ENCODE peak calls at places on chromosomes 13 and 19, in four cellular contexts. P, Q, E and V are unnamed samples.

GRCh38 chr13:110684388-110685056 is 21.4 kb downstream of the CARS2 start:
- DNase-seq in Q (no peak), P (peak; percentile 7), E (no peak), V (no peak)

GRCh38 chr13:71879129-71879535 is 12.1 kb upstream of the DACH1 start:
- DNase-seq in E (peak; percentile 22), P (peak; percentile 29), Q (peak; percentile 18), V (peak; percentile 5)

GRCh38 chr13:108227651-108228272 is 9.6 kb downstream of the ABHD13 start:
- DNase-seq in E (peak; percentile 17), P (peak; percentile 68), Q (peak; percentile 29), V (peak; percentile 32)

GRCh38 chr19:13962738-13963602 is 10.7 kb downstream of the DCAF15 start:
- DNase-seq in E (no peak), P (peak; percentile 36), Q (no peak), V (no peak)

GRCh38 chr19:5001547-5002131 is 32.7 kb downstream of the KDM4B start:
- DNase-seq in P (peak; percentile 88), Q (no peak), E (peak; percentile 58), V (peak; percentile 44)

GRCh38 chr13:112764864-112765561 is 75.2 kb downstream of the ATP11A start:
- DNase-seq in P (no peak), E (no peak), Q (no peak), V (no peak)

GRCh38 chr19:57192064-57192395 is 730 bp downstream of the ZNF264 start:
- DNase-seq in E (no peak), P (peak; percentile 11), Q (peak; percentile 3), V (peak; percentile 18)

GRCh38 chr13:59038824-59039223 is 1124.9 kb downstream of the DIAPH3 start:
- DNase-seq in E (no peak), P (peak; percentile 2), Q (no peak), V (no peak)

GRCh38 chr13:108676620-108677019 is 47.2 kb downstream of the MYO16 start:
- DNase-seq in Q (no peak), E (no peak), P (no peak), V (no peak)

GRCh38 chr19:42091300-42092266 is 15.6 kb downstream of the ZNF574 start:
- DNase-seq in Q (no peak), P (peak; percentile 87), E (no peak), V (no peak)

GRCh38 chr19:44548736-44549135 is 19.3 kb upstream of the CEACAM20 start:
- DNase-seq in E (no peak), P (no peak), Q (no peak), V (no peak)

GRCh38 chr13:38309397-38309796 is 40.3 kb upstream of the UFM1 start:
- DNase-seq in P (no peak), E (no peak), Q (no peak), V (no peak)

GRCh38 chr13:42011601-42012401 is 36.6 kb upstream of the DGKH start:
- DNase-seq in Q (no peak), E (no peak), P (no peak), V (no peak)

GRCh38 chr13:50587122-50587521 is 256.4 kb downstream of the DLEU7 start:
- DNase-seq in Q (no peak), E (no peak), P (no peak), V (no peak)

GRCh38 chr13:44918323-44919102 is 70.8 kb downstream of the NUFIP1 start:
- DNase-seq in P (peak; percentile 99), Q (peak; percentile 89), E (peak; percentile 81), V (peak; percentile 88)

GRCh38 chr13:27229642-27230041 is 21.7 kb upstream of the RPL21 start:
- DNase-seq in Q (no peak), P (no peak), E (no peak), V (no peak)
- TF ChIP-seq CTCF in Q (no peak), P (no peak), E (no peak), V (no peak)

GRCh38 chr19:10855879-10856522 is 7.8 kb downstream of the C19orf38 start:
- DNase-seq in Q (peak; percentile 25), E (no peak), P (no peak), V (peak; percentile 53)
- TF ChIP-seq CTCF in Q (peak; percentile 48), E (peak; percentile 27), P (peak; percentile 37), V (peak; percentile 64)

GRCh38 chr19:55407625-55408319 is at the start of gene UBE2S:
- DNase-seq in E (peak; percentile 98), P (peak; percentile 100), Q (peak; percentile 97), V (peak; percentile 98)
- TF ChIP-seq CTCF in E (no peak), P (no peak), Q (no peak), V (no peak)

GRCh38 chr13:82118589-82118988 is 1763.7 kb downstream of the SLITRK1 start:
- DNase-seq in P (no peak), Q (no peak), E (no peak), V (no peak)
- TF ChIP-seq CTCF in P (no peak), Q (no peak), E (no peak), V (no peak)

DNA sequence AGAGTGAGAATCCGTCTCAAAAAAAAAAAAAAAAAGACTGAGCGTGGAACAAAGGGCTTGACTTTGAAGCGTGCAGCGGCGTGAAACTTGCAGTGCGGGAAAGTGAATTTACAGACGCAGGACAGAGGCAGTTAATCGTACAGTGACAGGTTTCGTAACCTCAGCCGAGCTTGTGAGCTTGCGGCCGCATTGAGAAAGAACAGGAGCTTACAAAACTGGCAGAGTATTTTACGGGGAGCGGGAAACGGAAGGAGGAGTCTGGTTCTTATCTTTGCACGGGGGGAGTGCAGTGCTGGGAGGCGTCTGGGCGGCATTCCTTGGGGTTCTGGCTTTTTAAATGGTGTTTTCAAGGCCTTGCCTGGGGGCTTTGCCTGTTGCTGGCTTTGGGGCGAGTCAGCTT is 6.0 kb upstream of the BSG start:
- DNase-seq in Q (no peak), E (no peak), P (peak; percentile 78), V (no peak)
- TF ChIP-seq CTCF in Q (no peak), E (no peak), P (no peak), V (no peak)

GRCh38 chr13:99604636-99605035 is 103.4 kb downstream of the TM9SF2 start:
- DNase-seq in P (no peak), Q (no peak), E (no peak), V (no peak)

GRCh38 chr13:99601535-99601934 is 100.3 kb downstream of the TM9SF2 start:
- DNase-seq in P (no peak), Q (no peak), E (no peak), V (no peak)

GRCh38 chr13:99608345-99608744 is 107.1 kb downstream of the TM9SF2 start:
- DNase-seq in P (no peak), E (no peak), Q (no peak), V (no peak)

GRCh38 chr13:99606322-99607089 is 105.2 kb downstream of the TM9SF2 start:
- DNase-seq in E (peak; percentile 97), P (peak; percentile 93), Q (peak; percentile 96), V (peak; percentile 89)

GRCh38 chr13:99605417-99606321 is 104.4 kb downstream of the TM9SF2 start:
- DNase-seq in P (peak; percentile 60), Q (peak; percentile 29), E (peak; percentile 61), V (peak; percentile 61)
- TF ChIP-seq CTCF in P (no peak), Q (no peak), E (peak; percentile 18), V (peak; percentile 26)

GRCh38 chr13:98144501-98145350 is 1.8 kb downstream of the FARP1 start:
- DNase-seq in P (peak; percentile 74), Q (peak; percentile 50), E (no peak), V (no peak)
- TF ChIP-seq CTCF in P (peak; percentile 42), Q (no peak), E (no peak), V (no peak)

DNA sequence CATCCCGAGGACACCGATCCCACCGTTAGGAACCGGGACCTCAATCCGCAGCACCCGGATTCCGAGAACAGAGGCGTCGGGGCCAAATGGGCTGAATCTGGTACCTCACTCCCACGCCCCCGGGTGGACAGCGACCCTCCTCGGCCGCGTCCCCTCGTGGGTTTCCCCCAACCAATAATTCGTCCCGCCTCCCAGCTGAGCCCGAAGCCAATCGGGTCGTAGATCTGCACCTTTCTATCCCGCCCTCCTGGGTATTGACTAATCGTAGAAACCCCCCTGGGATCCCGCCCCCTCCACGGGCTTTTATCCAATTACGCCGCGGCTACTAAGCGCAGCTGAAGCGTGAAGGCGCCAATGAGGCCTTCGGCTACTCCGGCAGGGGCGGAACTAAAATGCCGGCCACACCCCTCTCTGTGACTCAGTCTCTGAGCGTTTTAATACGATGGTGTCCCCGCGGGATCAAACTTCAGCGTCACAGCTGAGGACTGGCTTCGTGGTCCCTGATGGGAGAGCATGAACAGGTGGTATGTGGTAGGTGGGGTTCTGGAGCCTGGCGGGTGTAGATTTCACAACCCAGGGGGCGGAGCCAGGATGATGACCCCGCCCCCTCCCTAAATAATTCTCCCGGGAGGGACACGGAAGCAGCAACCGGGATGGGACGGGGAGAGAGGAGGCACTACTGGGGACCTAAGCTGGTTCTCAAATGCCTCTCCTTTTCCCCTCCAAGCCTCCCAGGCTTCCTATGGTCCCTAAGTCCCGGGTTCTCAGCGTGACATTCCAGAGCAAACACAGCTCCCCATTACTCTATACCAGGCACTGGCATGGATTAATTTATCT is at the start of the genes CCDC159 and TMEM205:
- DNase-seq in P (peak; percentile 100), Q (peak; percentile 97), E (peak; percentile 97), V (peak; percentile 100)
- TF ChIP-seq CTCF in P (no peak), Q (no peak), E (peak; percentile 26), V (no peak)

GRCh38 chr13:91922969-91923592 is 524.7 kb downstream of the GPC5 start:
- DNase-seq in P (no peak), E (no peak), Q (no peak), V (no peak)
- TF ChIP-seq CTCF in P (no peak), E (no peak), Q (peak; percentile 38), V (no peak)

DNA sequence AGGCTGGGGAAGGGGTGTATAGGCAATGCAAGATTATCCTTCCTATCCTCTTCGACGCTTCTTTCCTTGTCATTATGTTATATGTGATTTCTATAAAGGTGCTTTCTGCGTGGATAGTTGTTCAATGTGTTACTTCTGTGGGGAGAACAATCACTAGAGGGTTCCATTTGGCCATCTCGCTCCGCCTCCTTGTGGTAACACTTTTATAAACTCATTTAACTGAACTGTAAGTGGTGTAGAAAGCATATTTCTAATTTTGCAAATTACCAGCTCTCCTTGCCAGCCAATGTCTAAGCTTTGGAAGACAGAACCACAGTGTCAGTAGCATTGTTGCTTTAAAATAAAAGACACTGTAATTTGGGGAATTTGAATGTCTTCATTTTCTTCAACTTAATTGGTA is 1093.7 kb upstream of the MIR17HG start:
- DNase-seq in E (no peak), Q (no peak), P (no peak), V (no peak)
- TF ChIP-seq CTCF in E (no peak), Q (no peak), P (no peak), V (no peak)